ENCODE peak calls at places on chromosomes 16 and 17, in eight cellular contexts. W, U, F, P, N, L, G and Y are unnamed samples. For H3K4me1 and H3K36me3, the result is how much of the 10 kb centered on the place peaks cover.

GRCh38 chr16:20744922-20745440 is 3.4 kb upstream of the THUMPD1 start:
- DNase-seq in U (no peak), W (no peak), N (no peak), L (no peak), P (no peak), G (no peak), F (no peak), Y (peak)

GRCh38 chr17:1720856-1721386 is 3.6 kb upstream of the WDR81 start:
- DNase-seq in N (peak), G (peak), W (peak), P (peak), L (peak), U (peak), F (peak), Y (peak)

GRCh38 chr16:48164907-48165715 is 9.3 kb upstream of the ABCC12 start:
- DNase-seq in W (peak), U (peak), G (peak), L (peak), P (peak), F (peak), N (peak), Y (peak)

GRCh38 chr17:61621317-61621716 is 30.3 kb upstream of the NACA2 start:
- DNase-seq in F (no peak), W (no peak), L (no peak), U (no peak), P (no peak), N (no peak), G (no peak), Y (no peak)

GRCh38 chr17:44916059-44916780 is 920 bp upstream of the GFAP start:
- DNase-seq in W (no peak), U (no peak), P (no peak), N (peak), F (no peak), L (no peak), G (no peak), Y (no peak)

GRCh38 chr17:64750891-64751677 is 89.0 kb upstream of the SMURF2 start:
- DNase-seq in W (no peak), P (no peak), G (no peak), F (no peak), L (no peak), U (no peak), N (no peak), Y (no peak)

GRCh38 chr17:78736526-78737079 is 45.5 kb downstream of the CYTH1 start:
- DNase-seq in W (peak), N (no peak), U (no peak), L (peak), G (no peak), F (peak), P (peak), Y (no peak)

GRCh38 chr17:31431098-31431794 is 39.8 kb downstream of the RAB11FIP4 start:
- DNase-seq in U (no peak), P (no peak), W (no peak), N (no peak), F (no peak), L (no peak), G (no peak), Y (no peak)

GRCh38 chr17:78960945-78961344 is 18.8 kb downstream of the LGALS3BP start:
- DNase-seq in W (no peak), N (no peak), G (peak), P (no peak), L (no peak), F (no peak), U (no peak), Y (no peak)

GRCh38 chr16:1947369-1947670 is 4.3 kb upstream of the MSRB1 start:
- DNase-seq in W (no peak), P (no peak), G (no peak), U (no peak), F (no peak), N (no peak), L (no peak), Y (no peak)

GRCh38 chr17:20315821-20316220 is 151.5 kb downstream of the LGALS9B start:
- DNase-seq in G (no peak), P (no peak), U (peak), L (no peak), F (no peak), W (no peak), N (no peak), Y (no peak)

GRCh38 chr16:23924138-23924537 is 88.4 kb downstream of the PRKCB start:
- DNase-seq in W (no peak), G (no peak), N (no peak), L (no peak), P (no peak), F (no peak), U (no peak), Y (no peak)

GRCh38 chr17:55281592-55282378 is 17.0 kb downstream of the HLF start:
- DNase-seq in G (peak), L (no peak), F (no peak), U (no peak), W (no peak), P (no peak), N (no peak), Y (no peak)

GRCh38 chr16:48591976-48592375 is 18.0 kb downstream of the N4BP1 start:
- DNase-seq in G (no peak), L (no peak), U (no peak), P (no peak), W (no peak), F (no peak), N (no peak), Y (no peak)

GRCh38 chr17:19707728-19708221 is 8.6 kb downstream of the SLC47A2 start:
- DNase-seq in N (no peak), G (no peak), F (no peak), L (no peak), U (no peak), W (peak), P (no peak), Y (no peak)

GRCh38 chr16:26795184-26795583 is 271.5 kb upstream of the C16orf82 start:
- DNase-seq in W (no peak), G (no peak), F (no peak), L (no peak), N (peak), P (no peak), U (no peak), Y (peak)

GRCh38 chr16:70552675-70553074 is 29.1 kb downstream of the SF3B3 start:
- DNase-seq in L (no peak), W (no peak), N (no peak), P (no peak), U (no peak), F (no peak), G (no peak), Y (no peak)

GRCh38 chr17:20187049-20187448 is 177.9 kb downstream of the SPECC1 start:
- DNase-seq in L (no peak), F (no peak), G (peak), P (peak), U (peak), W (no peak), N (no peak), Y (no peak)

GRCh38 chr17:27635275-27635823 is 4.4 kb downstream of the LGALS9 start:
- DNase-seq in N (no peak), P (no peak), W (no peak), G (no peak), L (no peak), F (peak), U (no peak), Y (no peak)

GRCh38 chr16:80775450-80775849 is 28.9 kb downstream of the CDYL2 start:
- DNase-seq in G (no peak), F (no peak), P (no peak), L (no peak), N (no peak), U (no peak), W (no peak), Y (no peak)

GRCh38 chr16:14286381-14287230 is 215.5 kb downstream of the MRTFB start:
- DNase-seq in P (no peak), G (peak), W (no peak), F (no peak), N (peak), L (peak), U (no peak), Y (no peak)

GRCh38 chr16:50384500-50385122 is 15.8 kb upstream of the BRD7 start:
- DNase-seq in W (no peak), U (no peak), F (no peak), P (no peak), L (no peak), N (no peak), G (no peak), Y (no peak)

GRCh38 chr16:84052071-84052622 is 9.6 kb upstream of the SLC38A8 start:
- DNase-seq in G (no peak), F (no peak), L (no peak), P (no peak), W (no peak), N (no peak), U (no peak), Y (no peak)

GRCh38 chr17:32980230-32980629 is 11.4 kb upstream of the SPACA3 start:
- DNase-seq in G (no peak), W (no peak), N (no peak), L (no peak), U (no peak), P (no peak), F (no peak), Y (no peak)

GRCh38 chr17:28182559-28182958 is 136.4 kb upstream of the TMEM97 start:
- DNase-seq in W (no peak), N (no peak), F (no peak), G (no peak), P (no peak), L (no peak), U (no peak), Y (no peak)

GRCh38 chr16:15757630-15758251 is 99.1 kb downstream of the MYH11 start:
- DNase-seq in U (no peak), L (no peak), W (no peak), P (no peak), F (no peak), G (no peak), N (no peak), Y (no peak)

GRCh38 chr16:55949518-55949917 is 74.3 kb upstream of the CES5A start:
- DNase-seq in G (peak), F (no peak), P (peak), N (no peak), U (peak), L (no peak), W (no peak), Y (no peak)

GRCh38 chr17:32253117-32253611 is 12.5 kb upstream of the RHBDL3 start:
- DNase-seq in F (peak), N (peak), W (peak), L (peak), P (peak), G (peak), U (peak), Y (peak)

GRCh38 chr17:67836205-67836987 is 11.1 kb downstream of the BPTF start:
- DNase-seq in F (no peak), U (peak), W (no peak), N (no peak), L (no peak), G (peak), P (peak), Y (peak)

GRCh38 chr16:51155199-51155607 is 4.1 kb upstream of the SALL1 start:
- DNase-seq in W (no peak), N (peak), P (no peak), L (no peak), F (no peak), U (no peak), G (peak), Y (no peak)

GRCh38 chr17:81994593-81995462 is 17.4 kb downstream of the ASPSCR1 start:
- DNase-seq in L (no peak), W (no peak), G (no peak), F (no peak), U (no peak), P (no peak), N (no peak), Y (no peak)

GRCh38 chr17:16969931-16970906 is 1.7 kb downstream of the TNFRSF13B start:
- DNase-seq in N (no peak), G (no peak), L (no peak), P (no peak), W (no peak), U (no peak), F (no peak), Y (no peak)

GRCh38 chr16:27526169-27526568 is 23.5 kb downstream of the GTF3C1 start:
- DNase-seq in F (no peak), U (no peak), G (no peak), W (peak), P (no peak), L (no peak), N (no peak), Y (peak)

GRCh38 chr16:89621698-89622409 is 8.4 kb downstream of the DPEP1 start:
- DNase-seq in L (no peak), F (no peak), N (no peak), W (no peak), U (no peak), G (no peak), P (no peak), Y (no peak)
- H3K4me1 ChIP-seq in L (under half), F (under half), N (under half), W (under half), U (under half), G (under half), P (under half), Y (under half)

DNA sequence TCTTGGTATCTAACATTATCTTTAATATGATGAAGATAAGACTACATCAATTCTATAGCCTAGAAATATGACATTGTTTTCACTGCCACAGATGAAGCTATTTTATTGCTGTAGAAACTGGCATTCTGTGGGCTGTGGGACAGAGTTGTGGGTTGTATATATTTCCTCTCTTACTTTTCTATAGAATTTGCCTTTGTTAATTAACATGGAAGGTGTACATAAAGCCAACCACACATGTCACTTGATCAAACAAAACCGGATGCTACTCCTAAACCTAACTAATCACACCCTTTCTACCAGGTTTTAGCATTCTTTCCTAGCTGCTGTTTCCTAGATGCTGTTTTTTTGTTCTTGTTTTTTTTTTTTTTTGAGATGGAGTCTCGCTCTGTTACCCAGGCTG is 81.2 kb upstream of the ATP2A3 start:
- DNase-seq in W (no peak), G (no peak), F (no peak), U (no peak), L (no peak), N (no peak), P (no peak), Y (no peak)
- H3K36me3 ChIP-seq in W (under half), G (half or more), F (under half), U (under half), L (half or more), N (under half), P (under half), Y (under half)

GRCh38 chr16:9381908-9382307 is 290.5 kb downstream of the HAPSTR1 start:
- DNase-seq in W (no peak), U (no peak), L (no peak), G (no peak), P (no peak), N (no peak), F (no peak), Y (no peak)
- H3K27ac ChIP-seq in W (no peak), U (no peak), L (no peak), G (no peak), P (no peak), N (no peak), F (no peak), Y (no peak)

DNA sequence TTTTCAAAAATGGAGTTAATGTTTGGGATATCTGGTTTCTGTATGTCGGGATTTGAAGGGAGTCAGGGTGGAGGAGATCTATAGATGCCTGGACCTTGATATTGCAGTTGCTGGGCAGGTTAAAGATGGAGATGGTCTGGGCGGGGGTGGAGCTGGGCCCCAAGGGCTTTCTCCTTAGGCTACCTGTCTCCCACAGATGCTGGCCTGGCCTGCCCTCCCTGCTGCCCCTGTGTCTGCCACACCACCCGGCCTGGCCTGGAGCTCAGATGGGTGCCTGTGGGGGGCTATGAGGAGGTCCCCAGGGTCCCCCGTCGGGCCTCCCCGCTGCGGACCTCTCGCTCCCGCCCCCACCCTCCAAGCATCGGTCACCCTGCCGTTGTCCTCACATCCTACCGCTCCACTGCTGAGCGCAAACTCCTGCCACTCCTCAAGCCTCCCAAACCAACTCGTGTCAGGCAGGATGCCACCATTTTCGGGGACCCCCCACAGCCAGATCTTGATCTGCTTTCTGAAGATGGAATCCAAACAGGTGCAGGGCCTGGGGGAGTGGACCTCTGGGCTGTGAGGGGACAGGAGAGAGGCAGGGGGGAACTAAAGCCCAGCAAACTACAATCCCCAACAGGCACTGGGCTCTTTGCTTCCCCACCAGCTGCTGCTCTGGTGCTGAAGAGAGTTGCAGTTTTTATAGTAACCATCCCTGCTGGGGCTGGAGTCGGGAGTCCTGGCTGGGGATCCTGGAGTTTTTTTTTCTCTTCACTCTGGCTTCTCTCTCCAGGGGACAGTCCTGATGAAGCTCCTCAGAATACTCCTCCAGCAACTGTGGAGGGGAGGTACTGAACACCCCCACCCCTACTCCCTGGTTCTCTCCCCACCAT is 2.9 kb downstream of the ARHGEF15 start:
- DNase-seq in W (no peak), U (no peak), F (no peak), G (no peak), P (no peak), N (no peak), L (no peak), Y (no peak)
- H3K4me1 ChIP-seq in W (under half), U (under half), F (under half), G (under half), P (under half), N (under half), L (under half), Y (under half)

GRCh38 chr16:85943702-85944101 is 44.7 kb downstream of the IRF8 start:
- DNase-seq in G (no peak), F (no peak), L (no peak), P (no peak), U (no peak), N (no peak), W (no peak), Y (no peak)

GRCh38 chr16:85941863-85942644 is 43.1 kb downstream of the IRF8 start:
- DNase-seq in L (no peak), W (no peak), P (no peak), N (no peak), F (no peak), U (no peak), G (no peak), Y (no peak)

GRCh38 chr16:85946680-85947510 is 47.9 kb downstream of the IRF8 start:
- DNase-seq in N (no peak), G (no peak), P (no peak), L (no peak), U (no peak), F (no peak), W (no peak), Y (no peak)

GRCh38 chr16:85945424-85945751 is 46.4 kb downstream of the IRF8 start:
- DNase-seq in N (no peak), G (no peak), P (no peak), L (no peak), W (no peak), F (no peak), U (no peak), Y (no peak)

GRCh38 chr16:85944572-85945423 is 45.8 kb downstream of the IRF8 start:
- DNase-seq in U (no peak), G (no peak), W (no peak), F (no peak), N (no peak), P (no peak), L (no peak), Y (no peak)
- H3K36me3 ChIP-seq in U (under half), G (under half), W (under half), F (under half), N (under half), P (under half), L (under half), Y (under half)

GRCh38 chr16:868846-869822 is 68.6 kb upstream of the GNG13 start:
- DNase-seq in G (no peak), N (no peak), U (no peak), W (peak), P (no peak), L (no peak), F (no peak), Y (no peak)
- H3K27ac ChIP-seq in G (no peak), N (no peak), U (no peak), W (no peak), P (no peak), L (no peak), F (no peak), Y (no peak)

GRCh38 chr16:31502981-31503380 is 5.2 kb downstream of the RUSF1 start:
- DNase-seq in N (no peak), G (peak), F (no peak), U (peak), W (no peak), L (no peak), P (no peak), Y (no peak)
- H3K4me1 ChIP-seq in N (under half), G (under half), F (under half), U (under half), W (under half), L (under half), P (under half), Y (under half)